ENCODE peak calls at places on chromosomes 5 and 9, in ten cellular contexts. T, L, R, D, U, F, I, M, O and A are unnamed samples.

GRCh38 chr9:2013688-2014087 is 1.5 kb upstream of the SMARCA2 start:
- DNase-seq in T (no peak), L (peak; percentile 44), R (no peak), D (peak; percentile 45), U (no peak), F (peak; percentile 78), I (no peak), M (peak; percentile 70), O (no peak), A (peak; percentile 36)

GRCh38 chr5:125551246-125551645 is 804.8 kb upstream of the ZNF608 start:
- DNase-seq in T (no peak), L (no peak), R (no peak), D (peak; percentile 70), U (peak; percentile 82), F (peak; percentile 23), I (no peak), M (peak; percentile 3), O (no peak), A (peak; percentile 23)

GRCh38 chr5:138354926-138355378 is 2.5 kb downstream of the KDM3B start:
- DNase-seq in T (peak; percentile 73), L (peak; percentile 83), R (no peak), D (peak; percentile 94), U (peak; percentile 82), F (peak; percentile 90), I (no peak), M (peak; percentile 85), O (peak; percentile 64), A (peak; percentile 73)

GRCh38 chr9:119811030-119811429 is 441.8 kb upstream of the BRINP1 start:
- DNase-seq in T (no peak), L (no peak), R (no peak), D (peak; percentile 1), U (peak; percentile 82), F (no peak), I (no peak), M (peak; percentile 83), O (no peak), A (no peak)

GRCh38 chr5:1507016-1507375 is 16.8 kb downstream of the LPCAT1 start:
- DNase-seq in T (no peak), L (no peak), R (no peak), D (no peak), U (no peak), F (no peak), I (no peak), M (no peak), O (no peak), A (no peak)

GRCh38 chr5:39270172-39270848 is 50.9 kb upstream of the FYB1 start:
- DNase-seq in T (no peak), L (no peak), R (no peak), D (no peak), U (no peak), F (no peak), I (no peak), M (no peak), O (no peak), A (no peak)

GRCh38 chr5:81140942-81141341 is 92.2 kb upstream of the CKMT2 start:
- DNase-seq in T (peak; percentile 80), L (peak; percentile 50), R (no peak), D (peak; percentile 66), U (peak; percentile 70), F (no peak), I (no peak), M (peak; percentile 70), O (peak; percentile 48), A (peak; percentile 85)

GRCh38 chr5:154221371-154221896 is 30.9 kb downstream of the GALNT10 start:
- DNase-seq in T (peak; percentile 72), L (peak; percentile 82), R (peak; percentile 48), D (peak; percentile 91), U (peak; percentile 99), F (peak; percentile 82), I (peak; percentile 26), M (peak; percentile 98), O (no peak), A (peak; percentile 73)

GRCh38 chr9:136960212-136960937 is 8.3 kb downstream of the LCN12 start:
- DNase-seq in T (no peak), L (no peak), R (no peak), D (peak; percentile 41), U (no peak), F (no peak), I (no peak), M (no peak), O (no peak), A (no peak)

GRCh38 chr5:96329294-96329693 is 103.8 kb downstream of the PCSK1 start:
- DNase-seq in T (no peak), L (no peak), R (no peak), D (no peak), U (no peak), F (no peak), I (no peak), M (no peak), O (no peak), A (no peak)

GRCh38 chr9:79896390-79896789 is 324.6 kb downstream of the TLE4 start:
- DNase-seq in T (peak; percentile 15), L (no peak), R (no peak), D (no peak), U (no peak), F (peak; percentile 51), I (no peak), M (no peak), O (no peak), A (no peak)

GRCh38 chr5:59174248-59174844 is 591.5 kb downstream of the RAB3C start:
- DNase-seq in T (peak; percentile 48), L (peak; percentile 91), R (no peak), D (peak; percentile 94), U (peak; percentile 48), F (peak; percentile 71), I (no peak), M (peak; percentile 84), O (peak; percentile 54), A (peak; percentile 60)

GRCh38 chr9:3498691-3499090 is 27.1 kb downstream of the RFX3 start:
- DNase-seq in T (no peak), L (peak; percentile 43), R (no peak), D (peak; percentile 77), U (peak; percentile 82), F (peak; percentile 79), I (no peak), M (peak; percentile 17), O (peak; percentile 6), A (no peak)

GRCh38 chr9:21770877-21771560 is 31.4 kb upstream of the MTAP start:
- DNase-seq in T (peak; percentile 38), L (peak; percentile 92), R (no peak), D (peak; percentile 78), U (peak; percentile 91), F (peak; percentile 91), I (no peak), M (peak; percentile 72), O (no peak), A (peak; percentile 78)

GRCh38 chr5:118906932-118907331 is 81.4 kb downstream of the DTWD2 start:
- DNase-seq in T (no peak), L (no peak), R (no peak), D (no peak), U (no peak), F (no peak), I (no peak), M (no peak), O (no peak), A (no peak)

GRCh38 chr9:127305450-127306226 is 41.1 kb downstream of the GARNL3 start:
- DNase-seq in T (no peak), L (no peak), R (no peak), D (no peak), U (no peak), F (no peak), I (no peak), M (no peak), O (no peak), A (no peak)

GRCh38 chr5:80646926-80647325 is 7.5 kb upstream of the MSH3 start:
- DNase-seq in T (no peak), L (no peak), R (no peak), D (no peak), U (no peak), F (no peak), I (no peak), M (no peak), O (no peak), A (no peak)

GRCh38 chr5:103393131-103393754 is 134.7 kb downstream of the MACIR start:
- DNase-seq in T (peak; percentile 58), L (peak; percentile 89), R (no peak), D (peak; percentile 60), U (peak; percentile 15), F (no peak), I (no peak), M (peak; percentile 89), O (no peak), A (peak; percentile 51)
- TF ChIP-seq CTCF in T (peak; percentile 13), L (peak; percentile 9), R (no peak), D (peak; percentile 48), U (no peak), F (no peak), I (no peak), M (peak; percentile 41), O (peak; percentile 51), A (peak; percentile 20)

GRCh38 chr5:127870914-127871313 is 167.7 kb downstream of the CCDC192 start:
- DNase-seq in T (no peak), L (peak; percentile 78), R (no peak), D (peak; percentile 44), U (no peak), F (peak; percentile 32), I (peak; percentile 56), M (peak; percentile 41), O (no peak), A (peak; percentile 47)
- TF ChIP-seq CTCF in T (no peak), L (no peak), R (no peak), D (no peak), U (no peak), F (no peak), I (no peak), M (no peak), O (no peak), A (no peak)

DNA sequence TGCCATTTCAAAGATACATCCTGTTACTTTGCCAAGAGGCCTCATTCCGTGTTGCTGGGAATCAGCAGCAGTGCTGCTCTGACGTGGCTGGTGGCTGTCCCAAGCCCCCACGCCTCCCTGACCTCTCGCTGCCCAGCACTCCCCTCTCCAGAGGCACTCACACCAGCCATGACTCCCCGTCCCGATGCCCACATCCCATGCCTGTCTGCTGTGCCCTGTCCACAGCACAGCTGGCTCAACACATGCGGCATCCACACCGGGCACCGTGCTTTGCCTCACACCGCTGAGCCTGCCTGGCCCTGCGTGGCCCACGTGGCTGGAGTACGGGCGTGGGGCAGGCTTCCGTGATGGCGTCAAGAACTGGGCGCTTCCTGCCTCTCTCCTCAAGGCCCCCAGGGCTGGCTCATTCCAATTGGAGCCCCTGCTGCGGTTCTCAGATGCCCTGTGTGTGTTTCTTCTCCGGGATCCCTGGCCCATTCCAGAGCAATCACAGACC is 7.8 kb upstream of the LCN1 start:
- DNase-seq in T (no peak), L (no peak), R (no peak), D (no peak), U (no peak), F (no peak), I (no peak), M (no peak), O (no peak), A (no peak)
- TF ChIP-seq CTCF in T (no peak), L (no peak), R (no peak), D (no peak), U (no peak), F (no peak), I (no peak), M (no peak), O (no peak), A (no peak)

DNA sequence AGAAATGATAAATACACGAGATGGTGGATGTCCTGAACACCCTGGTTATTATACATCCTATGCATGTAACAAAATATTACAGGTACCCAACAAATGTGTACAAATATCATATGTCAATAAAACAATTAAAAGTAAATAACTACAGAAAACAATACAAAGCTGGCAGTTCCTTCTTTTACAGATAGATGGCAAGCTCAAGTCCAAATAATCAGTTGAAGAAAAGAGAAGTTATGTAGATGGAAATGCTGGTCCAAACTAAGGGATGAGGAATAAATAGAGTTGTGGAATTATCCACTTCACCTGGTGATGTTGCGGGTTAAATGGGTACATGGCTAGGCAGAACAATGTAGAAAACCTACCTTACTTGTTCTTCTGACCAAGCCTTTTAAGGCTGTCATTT is 79.4 kb downstream of the PALM2AKAP2 start:
- DNase-seq in T (no peak), L (no peak), R (no peak), D (peak; percentile 28), U (no peak), F (peak; percentile 12), I (no peak), M (no peak), O (no peak), A (peak; percentile 22)
- TF ChIP-seq CTCF in T (peak; percentile 14), L (peak; percentile 51), R (peak; percentile 25), D (peak; percentile 59), U (peak; percentile 29), F (no peak), I (no peak), M (peak; percentile 48), O (peak; percentile 44), A (no peak)